ENCODE peak calls at places on chromosomes 1 and 21, in four cellular contexts. One of them, this sample, is unnamed. For H3K4me1, the result is how much of the 10 kb centered on the place peaks cover.

GRCh38 chr1:222522105-222522915 is 25.6 kb downstream of the HHIPL2 start:
- DNase-seq in PC-3: peak
- DNase-seq in fibroblast of lung: no peak
- DNase-seq in adrenal gland: no peak
- DNase-seq in this sample: no peak

GRCh38 chr1:10761503-10762152 is 34.8 kb downstream of the CASZ1 start:
- DNase-seq in fibroblast of lung: no peak
- DNase-seq in adrenal gland: no peak
- DNase-seq in PC-3: peak
- DNase-seq in this sample: no peak

GRCh38 chr1:244112646-244113045 is 61.6 kb downstream of the ZBTB18 start:
- DNase-seq in PC-3: peak
- DNase-seq in fibroblast of lung: peak
- DNase-seq in adrenal gland: no peak
- DNase-seq in this sample: peak

GRCh38 chr1:17639703-17640340 is 100.3 kb downstream of the ARHGEF10L start:
- DNase-seq in PC-3: no peak
- DNase-seq in adrenal gland: no peak
- DNase-seq in fibroblast of lung: no peak
- DNase-seq in this sample: no peak

GRCh38 chr1:208153386-208153785 is 90.8 kb downstream of the PLXNA2 start:
- DNase-seq in fibroblast of lung: no peak
- DNase-seq in PC-3: no peak
- DNase-seq in adrenal gland: no peak
- DNase-seq in this sample: no peak

GRCh38 chr1:4068076-4068475 is 168.0 kb upstream of the C1orf174 start:
- DNase-seq in fibroblast of lung: no peak
- DNase-seq in PC-3: no peak
- DNase-seq in adrenal gland: no peak
- DNase-seq in this sample: no peak

GRCh38 chr1:91736146-91736998 is 149.6 kb downstream of the TGFBR3 start:
- DNase-seq in PC-3: no peak
- DNase-seq in fibroblast of lung: peak
- DNase-seq in adrenal gland: peak
- DNase-seq in this sample: peak

GRCh38 chr21:33071878-33072306 is 2.0 kb downstream of the OLIG1 start:
- DNase-seq in PC-3: no peak
- DNase-seq in adrenal gland: no peak
- DNase-seq in fibroblast of lung: peak
- DNase-seq in this sample: peak

GRCh38 chr1:118504231-118504644 is 319.2 kb upstream of the SPAG17 start:
- DNase-seq in fibroblast of lung: no peak
- DNase-seq in PC-3: no peak
- DNase-seq in adrenal gland: no peak
- DNase-seq in this sample: no peak

GRCh38 chr1:157724537-157725213 is 24.1 kb upstream of the FCRL3 start:
- DNase-seq in fibroblast of lung: no peak
- DNase-seq in PC-3: no peak
- DNase-seq in adrenal gland: no peak
- DNase-seq in this sample: no peak

GRCh38 chr1:12594966-12595838 is 22.8 kb downstream of the DHRS3 start:
- DNase-seq in adrenal gland: no peak
- DNase-seq in fibroblast of lung: peak
- DNase-seq in PC-3: peak
- DNase-seq in this sample: peak

GRCh38 chr1:179228783-179229213 is 679 bp downstream of the ABL2 start:
- DNase-seq in fibroblast of lung: peak
- DNase-seq in adrenal gland: no peak
- DNase-seq in PC-3: peak
- DNase-seq in this sample: peak

GRCh38 chr1:6197746-6198427 is 1.5 kb downstream of the RPL22 start:
- DNase-seq in adrenal gland: no peak
- DNase-seq in fibroblast of lung: no peak
- DNase-seq in PC-3: no peak
- DNase-seq in this sample: peak

GRCh38 chr1:193514397-193514796 is 328.0 kb upstream of the B3GALT2 start:
- DNase-seq in PC-3: no peak
- DNase-seq in adrenal gland: no peak
- DNase-seq in fibroblast of lung: no peak
- DNase-seq in this sample: no peak

GRCh38 chr1:175784826-175785225 is 41.4 kb upstream of the TNR start:
- DNase-seq in fibroblast of lung: no peak
- DNase-seq in PC-3: no peak
- DNase-seq in adrenal gland: no peak
- DNase-seq in this sample: no peak

GRCh38 chr1:231040800-231041704 is 998 bp upstream of the FAM89A start:
- DNase-seq in adrenal gland: no peak
- DNase-seq in PC-3: no peak
- DNase-seq in fibroblast of lung: no peak
- DNase-seq in this sample: no peak

GRCh38 chr1:185837711-185838110 is 103.5 kb downstream of the HMCN1 start:
- DNase-seq in PC-3: no peak
- DNase-seq in fibroblast of lung: no peak
- DNase-seq in adrenal gland: no peak
- DNase-seq in this sample: no peak

GRCh38 chr21:35491920-35492678 is 443.0 kb upstream of the RUNX1 start:
- DNase-seq in PC-3: no peak
- DNase-seq in adrenal gland: no peak
- DNase-seq in fibroblast of lung: no peak
- DNase-seq in this sample: no peak

GRCh38 chr1:157390646-157391045 is 161.7 kb downstream of the FCRL5 start:
- DNase-seq in fibroblast of lung: peak
- DNase-seq in adrenal gland: no peak
- DNase-seq in PC-3: peak
- DNase-seq in this sample: peak

GRCh38 chr1:152182942-152183341 is 23.9 kb upstream of the RPTN start:
- DNase-seq in fibroblast of lung: peak
- DNase-seq in PC-3: peak
- DNase-seq in adrenal gland: peak
- DNase-seq in this sample: peak

GRCh38 chr1:154955039-154955717 is 721 bp downstream of the PBXIP1 start:
- DNase-seq in fibroblast of lung: peak
- DNase-seq in PC-3: no peak
- DNase-seq in adrenal gland: peak
- DNase-seq in this sample: peak

GRCh38 chr1:2078170-2078569 is 28.0 kb downstream of the PRKCZ start:
- DNase-seq in adrenal gland: no peak
- DNase-seq in PC-3: no peak
- DNase-seq in fibroblast of lung: no peak
- DNase-seq in this sample: no peak

GRCh38 chr1:154176341-154176740 is 15.6 kb downstream of the TPM3 start:
- DNase-seq in adrenal gland: no peak
- DNase-seq in PC-3: peak
- DNase-seq in fibroblast of lung: peak
- DNase-seq in this sample: peak

GRCh38 chr21:31133243-31133830 is 95.1 kb upstream of the KRTAP19-8 start:
- DNase-seq in fibroblast of lung: no peak
- DNase-seq in PC-3: no peak
- DNase-seq in adrenal gland: no peak
- DNase-seq in this sample: no peak

GRCh38 chr1:9859252-9860014 is 35.7 kb upstream of the CLSTN1 start:
- DNase-seq in adrenal gland: no peak
- DNase-seq in fibroblast of lung: peak
- DNase-seq in PC-3: no peak
- DNase-seq in this sample: peak

DNA sequence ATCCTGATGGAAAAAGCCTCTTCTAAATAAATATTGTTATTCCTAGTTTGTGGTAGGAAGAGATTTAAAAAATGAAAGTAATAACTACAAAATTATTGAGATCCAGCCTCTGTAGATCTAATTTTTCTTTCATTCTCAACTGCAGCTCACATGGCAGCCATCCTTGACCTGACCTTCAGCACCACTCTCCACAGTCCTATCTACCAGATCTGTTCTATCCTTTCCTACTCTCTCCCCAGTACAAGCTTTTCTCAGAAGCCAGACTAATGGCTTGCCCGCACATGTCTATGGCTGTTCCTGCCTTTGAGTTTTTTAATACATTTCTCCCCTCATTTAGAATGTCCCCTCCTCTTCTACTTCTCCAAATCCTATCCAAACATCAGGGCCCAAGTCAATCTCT is 51.5 kb downstream of the MACO1 start:
- DNase-seq in fibroblast of lung: no peak
- DNase-seq in PC-3: no peak
- DNase-seq in adrenal gland: no peak
- DNase-seq in this sample: no peak
- H3K4me1 ChIP-seq in fibroblast of lung: under half
- H3K4me1 ChIP-seq in PC-3: under half
- H3K4me1 ChIP-seq in adrenal gland: under half
- H3K4me1 ChIP-seq in this sample: under half

GRCh38 chr1:226712779-226713420 is 26.2 kb downstream of the ITPKB start:
- DNase-seq in adrenal gland: no peak
- DNase-seq in PC-3: no peak
- DNase-seq in fibroblast of lung: no peak
- DNase-seq in this sample: no peak
- H3K4me1 ChIP-seq in adrenal gland: under half
- H3K4me1 ChIP-seq in PC-3: under half
- H3K4me1 ChIP-seq in fibroblast of lung: under half
- H3K4me1 ChIP-seq in this sample: under half

DNA sequence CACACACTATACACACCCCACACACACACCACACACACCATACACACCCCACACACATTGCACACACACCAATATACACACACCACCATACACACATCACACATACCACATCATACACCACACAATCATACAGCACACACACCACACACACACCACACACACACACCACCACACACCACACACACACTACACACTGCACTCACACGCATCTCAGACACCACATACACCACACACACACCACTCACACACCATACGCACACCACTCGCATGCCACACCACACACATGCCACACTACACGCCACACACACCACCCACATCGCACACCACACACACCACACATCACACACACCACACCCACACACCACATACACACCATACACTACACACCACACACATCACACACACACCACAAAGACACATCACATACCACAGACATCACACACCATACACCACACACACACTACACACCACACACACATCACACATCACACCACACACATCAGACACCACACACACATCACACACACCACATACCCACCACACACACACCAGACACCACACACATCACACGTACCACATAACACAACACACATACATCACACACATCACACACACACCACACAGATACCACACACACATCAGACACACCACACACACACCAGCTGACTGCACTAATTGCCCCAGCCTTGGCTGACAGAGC is 54.6 kb downstream of the HSF2BP start:
- DNase-seq in adrenal gland: no peak
- DNase-seq in fibroblast of lung: no peak
- DNase-seq in PC-3: no peak
- DNase-seq in this sample: no peak
- H3K4me1 ChIP-seq in adrenal gland: under half
- H3K4me1 ChIP-seq in fibroblast of lung: under half
- H3K4me1 ChIP-seq in PC-3: under half
- H3K4me1 ChIP-seq in this sample: under half

DNA sequence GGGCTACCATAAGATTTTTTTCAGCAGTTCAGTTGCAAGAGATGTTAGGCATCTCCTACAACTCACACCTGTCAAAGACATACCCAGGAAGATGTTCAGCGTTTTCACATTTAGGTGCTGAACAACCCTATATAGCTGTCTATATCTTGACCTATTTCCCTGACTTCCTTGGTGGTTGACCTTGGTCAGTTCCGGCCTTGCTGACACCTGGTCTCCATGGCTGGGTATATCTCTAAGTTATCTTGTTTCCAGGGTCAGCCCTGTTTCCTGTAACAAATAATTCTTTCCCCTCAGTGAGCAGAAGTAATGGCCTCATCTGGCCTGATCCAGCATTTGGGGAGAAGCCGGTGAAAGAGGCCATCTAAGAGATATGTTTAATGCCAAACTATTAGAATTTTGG is 2.4 kb upstream of the BTG2 start:
- DNase-seq in fibroblast of lung: no peak
- DNase-seq in adrenal gland: no peak
- DNase-seq in PC-3: no peak
- DNase-seq in this sample: no peak
- H3K4me1 ChIP-seq in fibroblast of lung: under half
- H3K4me1 ChIP-seq in adrenal gland: under half
- H3K4me1 ChIP-seq in PC-3: under half
- H3K4me1 ChIP-seq in this sample: under half

GRCh38 chr1:74729741-74730478 is 2.9 kb downstream of the CRYZ start:
- DNase-seq in fibroblast of lung: peak
- DNase-seq in adrenal gland: no peak
- DNase-seq in PC-3: peak
- DNase-seq in this sample: no peak

GRCh38 chr1:74737360-74737759 is 4.4 kb downstream of the TYW3 start:
- DNase-seq in adrenal gland: no peak
- DNase-seq in fibroblast of lung: no peak
- DNase-seq in PC-3: no peak
- DNase-seq in this sample: no peak

GRCh38 chr1:74731399-74732052 is 1.3 kb downstream of the CRYZ start:
- DNase-seq in adrenal gland: no peak
- DNase-seq in PC-3: peak
- DNase-seq in fibroblast of lung: peak
- DNase-seq in this sample: peak

GRCh38 chr1:74733616-74734484 is 898 bp downstream of the TYW3 start:
- DNase-seq in fibroblast of lung: peak
- DNase-seq in PC-3: peak
- DNase-seq in adrenal gland: peak
- DNase-seq in this sample: peak

GRCh38 chr1:74732960-74733615 is at the start of the genes CRYZ and TYW3:
- DNase-seq in PC-3: peak
- DNase-seq in adrenal gland: peak
- DNase-seq in fibroblast of lung: peak
- DNase-seq in this sample: peak
- H3K4me1 ChIP-seq in PC-3: under half
- H3K4me1 ChIP-seq in adrenal gland: under half
- H3K4me1 ChIP-seq in fibroblast of lung: under half
- H3K4me1 ChIP-seq in this sample: under half

GRCh38 chr1:46396429-46397398 is 2.6 kb downstream of the FAAH start:
- DNase-seq in adrenal gland: no peak
- DNase-seq in PC-3: no peak
- DNase-seq in fibroblast of lung: no peak
- DNase-seq in this sample: peak

GRCh38 chr1:46401514-46401913 is 7.4 kb downstream of the FAAH start:
- DNase-seq in fibroblast of lung: peak
- DNase-seq in adrenal gland: no peak
- DNase-seq in PC-3: no peak
- DNase-seq in this sample: no peak

GRCh38 chr1:46400398-46400797 is 6.3 kb downstream of the FAAH start:
- DNase-seq in PC-3: no peak
- DNase-seq in fibroblast of lung: no peak
- DNase-seq in adrenal gland: no peak
- DNase-seq in this sample: no peak

GRCh38 chr1:46401964-46402626 is 8.0 kb downstream of the FAAH start:
- DNase-seq in fibroblast of lung: peak
- DNase-seq in adrenal gland: peak
- DNase-seq in PC-3: peak
- DNase-seq in this sample: peak

GRCh38 chr1:46399307-46399706 is 5.2 kb downstream of the FAAH start:
- DNase-seq in PC-3: no peak
- DNase-seq in adrenal gland: no peak
- DNase-seq in fibroblast of lung: no peak
- DNase-seq in this sample: no peak
- H3K4me1 ChIP-seq in PC-3: under half
- H3K4me1 ChIP-seq in adrenal gland: under half
- H3K4me1 ChIP-seq in fibroblast of lung: under half
- H3K4me1 ChIP-seq in this sample: under half